ENCODE peak calls at places on chromosomes 13 and 19, in seven cellular contexts. One of them, this sample, is unnamed.

GRCh38 chr13:30410705-30411125 is 11.6 kb upstream of the UBE2L5 start:
- DNase-seq in tibial artery: no peak
- DNase-seq in NCI-H510A treated with DMSO at 0.1 percent for 48 hours: no peak
- DNase-seq in T-helper 1 cell: no peak
- DNase-seq in endothelial cell: no peak
- DNase-seq in NCI-H2029 treated with DMSO at 0.1 percent for 48 hours: no peak
- DNase-seq in pons: no peak
- DNase-seq in this sample: no peak

GRCh38 chr19:52991021-52991420 is 22.7 kb upstream of the ERVV-1 start:
- DNase-seq in tibial artery: no peak
- DNase-seq in NCI-H510A treated with DMSO at 0.1 percent for 48 hours: no peak
- DNase-seq in T-helper 1 cell: no peak
- DNase-seq in endothelial cell: no peak
- DNase-seq in NCI-H2029 treated with DMSO at 0.1 percent for 48 hours: no peak
- DNase-seq in pons: no peak
- DNase-seq in this sample: no peak

GRCh38 chr19:8321760-8322637 is 703 bp downstream of the RPS28 start:
- DNase-seq in tibial artery: no peak
- DNase-seq in NCI-H510A treated with DMSO at 0.1 percent for 48 hours: no peak
- DNase-seq in T-helper 1 cell: no peak
- DNase-seq in endothelial cell: no peak
- DNase-seq in NCI-H2029 treated with DMSO at 0.1 percent for 48 hours: no peak
- DNase-seq in pons: no peak
- DNase-seq in this sample: no peak

GRCh38 chr13:60112771-60113170 is 51.0 kb downstream of the DIAPH3 start:
- DNase-seq in tibial artery: no peak
- DNase-seq in NCI-H510A treated with DMSO at 0.1 percent for 48 hours: no peak
- DNase-seq in T-helper 1 cell: no peak
- DNase-seq in endothelial cell: no peak
- DNase-seq in NCI-H2029 treated with DMSO at 0.1 percent for 48 hours: no peak
- DNase-seq in pons: no peak
- DNase-seq in this sample: no peak

GRCh38 chr19:4795400-4795799 is 3.9 kb downstream of the FEM1A start:
- DNase-seq in tibial artery: no peak
- DNase-seq in NCI-H510A treated with DMSO at 0.1 percent for 48 hours: no peak
- DNase-seq in T-helper 1 cell: no peak
- DNase-seq in endothelial cell: no peak
- DNase-seq in NCI-H2029 treated with DMSO at 0.1 percent for 48 hours: no peak
- DNase-seq in pons: no peak
- DNase-seq in this sample: no peak

GRCh38 chr13:25608181-25608580 is 236.4 kb downstream of the ATP8A2 start:
- DNase-seq in tibial artery: no peak
- DNase-seq in NCI-H510A treated with DMSO at 0.1 percent for 48 hours: peak
- DNase-seq in T-helper 1 cell: no peak
- DNase-seq in endothelial cell: no peak
- DNase-seq in NCI-H2029 treated with DMSO at 0.1 percent for 48 hours: peak
- DNase-seq in pons: no peak
- DNase-seq in this sample: no peak

GRCh38 chr13:26605845-26606244 is 48.4 kb downstream of the WASF3 start:
- DNase-seq in tibial artery: no peak
- DNase-seq in NCI-H510A treated with DMSO at 0.1 percent for 48 hours: no peak
- DNase-seq in T-helper 1 cell: no peak
- DNase-seq in endothelial cell: peak
- DNase-seq in NCI-H2029 treated with DMSO at 0.1 percent for 48 hours: no peak
- DNase-seq in pons: no peak
- DNase-seq in this sample: no peak

GRCh38 chr13:26200811-26201210 is 21.3 kb downstream of the RNF6 start:
- DNase-seq in tibial artery: no peak
- DNase-seq in NCI-H510A treated with DMSO at 0.1 percent for 48 hours: no peak
- DNase-seq in T-helper 1 cell: no peak
- DNase-seq in endothelial cell: no peak
- DNase-seq in NCI-H2029 treated with DMSO at 0.1 percent for 48 hours: no peak
- DNase-seq in pons: no peak
- DNase-seq in this sample: no peak

GRCh38 chr19:43782689-43783231 is 2.0 kb upstream of the KCNN4 start:
- DNase-seq in tibial artery: no peak
- DNase-seq in NCI-H510A treated with DMSO at 0.1 percent for 48 hours: no peak
- DNase-seq in T-helper 1 cell: no peak
- DNase-seq in endothelial cell: no peak
- DNase-seq in NCI-H2029 treated with DMSO at 0.1 percent for 48 hours: no peak
- DNase-seq in pons: no peak
- DNase-seq in this sample: no peak

GRCh38 chr19:54209058-54209747 is 8.5 kb downstream of the RPS9 start:
- DNase-seq in tibial artery: no peak
- DNase-seq in NCI-H510A treated with DMSO at 0.1 percent for 48 hours: no peak
- DNase-seq in T-helper 1 cell: no peak
- DNase-seq in endothelial cell: no peak
- DNase-seq in NCI-H2029 treated with DMSO at 0.1 percent for 48 hours: no peak
- DNase-seq in pons: peak
- DNase-seq in this sample: no peak

GRCh38 chr13:111990362-111990761 is 76.6 kb upstream of the SOX1 start:
- DNase-seq in tibial artery: no peak
- DNase-seq in NCI-H510A treated with DMSO at 0.1 percent for 48 hours: no peak
- DNase-seq in T-helper 1 cell: no peak
- DNase-seq in endothelial cell: no peak
- DNase-seq in NCI-H2029 treated with DMSO at 0.1 percent for 48 hours: no peak
- DNase-seq in pons: no peak
- DNase-seq in this sample: no peak

This sample was measured in nucleus accumbens.